ENCODE peak calls at places on chromosomes 12 and 14, in five cellular contexts. One of them, this sample, is unnamed.

GRCh38 chr12:108495054-108495453 is 20.0 kb upstream of the FICD start:
- DNase-seq in stimulated activated CD4-positive, alpha-beta T cell treated with anti-CD3 and anti-CD28 coated beads, Interleukin-12 subunit alpha, Interleukin-12 subunit beta, amount 100 ng/mL, for 48 hours: peak; percentile 12
- DNase-seq in stimulated activated CD8-positive, alpha-beta memory T cell treated with anti-CD3 and anti-CD28 coated beads, Interleukin-2, amount 100 ng/mL, for 1 hour: no peak
- DNase-seq in colonic mucosa: no peak
- DNase-seq in Ammon's horn: no peak
- DNase-seq in this sample: no peak

GRCh38 chr14:92724516-92725340 is 23.7 kb downstream of the LGMN start:
- DNase-seq in stimulated activated CD4-positive, alpha-beta T cell treated with anti-CD3 and anti-CD28 coated beads, Interleukin-12 subunit alpha, Interleukin-12 subunit beta, amount 100 ng/mL, for 48 hours: no peak
- DNase-seq in stimulated activated CD8-positive, alpha-beta memory T cell treated with anti-CD3 and anti-CD28 coated beads, Interleukin-2, amount 100 ng/mL, for 1 hour: no peak
- DNase-seq in colonic mucosa: no peak
- DNase-seq in Ammon's horn: no peak
- DNase-seq in this sample: no peak

GRCh38 chr12:51890135-51890464 is 2.2 kb downstream of the ANKRD33 start:
- DNase-seq in stimulated activated CD4-positive, alpha-beta T cell treated with anti-CD3 and anti-CD28 coated beads, Interleukin-12 subunit alpha, Interleukin-12 subunit beta, amount 100 ng/mL, for 48 hours: no peak
- DNase-seq in stimulated activated CD8-positive, alpha-beta memory T cell treated with anti-CD3 and anti-CD28 coated beads, Interleukin-2, amount 100 ng/mL, for 1 hour: no peak
- DNase-seq in colonic mucosa: no peak
- DNase-seq in Ammon's horn: no peak
- DNase-seq in this sample: no peak

GRCh38 chr12:46711756-46712155 is 114.0 kb downstream of the SLC38A4 start:
- DNase-seq in stimulated activated CD4-positive, alpha-beta T cell treated with anti-CD3 and anti-CD28 coated beads, Interleukin-12 subunit alpha, Interleukin-12 subunit beta, amount 100 ng/mL, for 48 hours: no peak
- DNase-seq in stimulated activated CD8-positive, alpha-beta memory T cell treated with anti-CD3 and anti-CD28 coated beads, Interleukin-2, amount 100 ng/mL, for 1 hour: no peak
- DNase-seq in colonic mucosa: no peak
- DNase-seq in Ammon's horn: no peak
- DNase-seq in this sample: no peak

GRCh38 chr14:79476133-79476532 is 735.2 kb downstream of the DIO2 start:
- DNase-seq in stimulated activated CD4-positive, alpha-beta T cell treated with anti-CD3 and anti-CD28 coated beads, Interleukin-12 subunit alpha, Interleukin-12 subunit beta, amount 100 ng/mL, for 48 hours: no peak
- DNase-seq in stimulated activated CD8-positive, alpha-beta memory T cell treated with anti-CD3 and anti-CD28 coated beads, Interleukin-2, amount 100 ng/mL, for 1 hour: no peak
- DNase-seq in colonic mucosa: no peak
- DNase-seq in Ammon's horn: no peak
- DNase-seq in this sample: no peak

GRCh38 chr14:28678887-28679286 is 87.7 kb upstream of the FOXG1 start:
- DNase-seq in stimulated activated CD4-positive, alpha-beta T cell treated with anti-CD3 and anti-CD28 coated beads, Interleukin-12 subunit alpha, Interleukin-12 subunit beta, amount 100 ng/mL, for 48 hours: no peak
- DNase-seq in stimulated activated CD8-positive, alpha-beta memory T cell treated with anti-CD3 and anti-CD28 coated beads, Interleukin-2, amount 100 ng/mL, for 1 hour: no peak
- DNase-seq in colonic mucosa: no peak
- DNase-seq in Ammon's horn: no peak
- DNase-seq in this sample: no peak

GRCh38 chr12:4978737-4979136 is 64.9 kb upstream of the KCNA5 start:
- DNase-seq in stimulated activated CD4-positive, alpha-beta T cell treated with anti-CD3 and anti-CD28 coated beads, Interleukin-12 subunit alpha, Interleukin-12 subunit beta, amount 100 ng/mL, for 48 hours: no peak
- DNase-seq in stimulated activated CD8-positive, alpha-beta memory T cell treated with anti-CD3 and anti-CD28 coated beads, Interleukin-2, amount 100 ng/mL, for 1 hour: no peak
- DNase-seq in colonic mucosa: no peak
- DNase-seq in Ammon's horn: no peak
- DNase-seq in this sample: no peak

GRCh38 chr12:54280401-54281260 is at the start of gene HNRNPA1:
- DNase-seq in stimulated activated CD4-positive, alpha-beta T cell treated with anti-CD3 and anti-CD28 coated beads, Interleukin-12 subunit alpha, Interleukin-12 subunit beta, amount 100 ng/mL, for 48 hours: peak; percentile 90
- DNase-seq in stimulated activated CD8-positive, alpha-beta memory T cell treated with anti-CD3 and anti-CD28 coated beads, Interleukin-2, amount 100 ng/mL, for 1 hour: peak; percentile 88
- DNase-seq in colonic mucosa: peak; percentile 97
- DNase-seq in Ammon's horn: peak; percentile 100
- DNase-seq in this sample: peak; percentile 100

GRCh38 chr12:52372216-52373154 is 5.2 kb upstream of the KRT85 start:
- DNase-seq in stimulated activated CD4-positive, alpha-beta T cell treated with anti-CD3 and anti-CD28 coated beads, Interleukin-12 subunit alpha, Interleukin-12 subunit beta, amount 100 ng/mL, for 48 hours: peak; percentile 42
- DNase-seq in stimulated activated CD8-positive, alpha-beta memory T cell treated with anti-CD3 and anti-CD28 coated beads, Interleukin-2, amount 100 ng/mL, for 1 hour: peak; percentile 28
- DNase-seq in colonic mucosa: peak; percentile 77
- DNase-seq in Ammon's horn: peak; percentile 91
- DNase-seq in this sample: peak; percentile 67

GRCh38 chr12:116331876-116332275 is 54.4 kb upstream of the MED13L start:
- DNase-seq in stimulated activated CD4-positive, alpha-beta T cell treated with anti-CD3 and anti-CD28 coated beads, Interleukin-12 subunit alpha, Interleukin-12 subunit beta, amount 100 ng/mL, for 48 hours: no peak
- DNase-seq in stimulated activated CD8-positive, alpha-beta memory T cell treated with anti-CD3 and anti-CD28 coated beads, Interleukin-2, amount 100 ng/mL, for 1 hour: no peak
- DNase-seq in colonic mucosa: no peak
- DNase-seq in Ammon's horn: no peak
- DNase-seq in this sample: no peak

GRCh38 chr12:29783773-29784666 is at the start of gene TMTC1:
- DNase-seq in stimulated activated CD4-positive, alpha-beta T cell treated with anti-CD3 and anti-CD28 coated beads, Interleukin-12 subunit alpha, Interleukin-12 subunit beta, amount 100 ng/mL, for 48 hours: no peak
- DNase-seq in stimulated activated CD8-positive, alpha-beta memory T cell treated with anti-CD3 and anti-CD28 coated beads, Interleukin-2, amount 100 ng/mL, for 1 hour: no peak
- DNase-seq in colonic mucosa: peak; percentile 48
- DNase-seq in Ammon's horn: peak; percentile 77
- DNase-seq in this sample: no peak

GRCh38 chr12:124094188-124094587 is 121.2 kb downstream of the ZNF664 start:
- DNase-seq in stimulated activated CD4-positive, alpha-beta T cell treated with anti-CD3 and anti-CD28 coated beads, Interleukin-12 subunit alpha, Interleukin-12 subunit beta, amount 100 ng/mL, for 48 hours: no peak
- DNase-seq in stimulated activated CD8-positive, alpha-beta memory T cell treated with anti-CD3 and anti-CD28 coated beads, Interleukin-2, amount 100 ng/mL, for 1 hour: no peak
- DNase-seq in colonic mucosa: no peak
- DNase-seq in Ammon's horn: no peak
- DNase-seq in this sample: no peak

GRCh38 chr14:68884031-68885030 is 91.5 kb upstream of the ZFP36L1 start:
- DNase-seq in stimulated activated CD4-positive, alpha-beta T cell treated with anti-CD3 and anti-CD28 coated beads, Interleukin-12 subunit alpha, Interleukin-12 subunit beta, amount 100 ng/mL, for 48 hours: no peak
- DNase-seq in stimulated activated CD8-positive, alpha-beta memory T cell treated with anti-CD3 and anti-CD28 coated beads, Interleukin-2, amount 100 ng/mL, for 1 hour: no peak
- DNase-seq in colonic mucosa: no peak
- DNase-seq in Ammon's horn: peak; percentile 60
- DNase-seq in this sample: no peak

GRCh38 chr12:53047221-53048032 is 2.4 kb upstream of the TNS2 start:
- DNase-seq in stimulated activated CD4-positive, alpha-beta T cell treated with anti-CD3 and anti-CD28 coated beads, Interleukin-12 subunit alpha, Interleukin-12 subunit beta, amount 100 ng/mL, for 48 hours: peak; percentile 49
- DNase-seq in stimulated activated CD8-positive, alpha-beta memory T cell treated with anti-CD3 and anti-CD28 coated beads, Interleukin-2, amount 100 ng/mL, for 1 hour: peak; percentile 50
- DNase-seq in colonic mucosa: peak; percentile 74
- DNase-seq in Ammon's horn: peak; percentile 76
- DNase-seq in this sample: no peak

GRCh38 chr12:32505067-32505466 is 105.7 kb downstream of the FGD4 start:
- DNase-seq in stimulated activated CD4-positive, alpha-beta T cell treated with anti-CD3 and anti-CD28 coated beads, Interleukin-12 subunit alpha, Interleukin-12 subunit beta, amount 100 ng/mL, for 48 hours: no peak
- DNase-seq in stimulated activated CD8-positive, alpha-beta memory T cell treated with anti-CD3 and anti-CD28 coated beads, Interleukin-2, amount 100 ng/mL, for 1 hour: no peak
- DNase-seq in colonic mucosa: no peak
- DNase-seq in Ammon's horn: no peak
- DNase-seq in this sample: no peak

GRCh38 chr14:52061380-52061779 is 7.5 kb downstream of the NID2 start:
- DNase-seq in stimulated activated CD4-positive, alpha-beta T cell treated with anti-CD3 and anti-CD28 coated beads, Interleukin-12 subunit alpha, Interleukin-12 subunit beta, amount 100 ng/mL, for 48 hours: no peak
- DNase-seq in stimulated activated CD8-positive, alpha-beta memory T cell treated with anti-CD3 and anti-CD28 coated beads, Interleukin-2, amount 100 ng/mL, for 1 hour: no peak
- DNase-seq in colonic mucosa: no peak
- DNase-seq in Ammon's horn: no peak
- DNase-seq in this sample: no peak

This sample was measured in HL-60.